ENCODE peak calls at places on chromosomes 13 and 19, in six cellular contexts. One of them, this sample, is unnamed.

GRCh38 chr19:19297759-19298158 is 22.6 kb downstream of the SUGP1 start:
- DNase-seq in glutamatergic neuron: no peak
- DNase-seq in GM12865: no peak
- DNase-seq in GM12864: no peak
- DNase-seq in psoas muscle: no peak
- DNase-seq in Calu3: no peak
- DNase-seq in this sample: no peak

GRCh38 chr19:925087-925911 is 536 bp upstream of the ARID3A start:
- DNase-seq in glutamatergic neuron: peak
- DNase-seq in GM12865: peak
- DNase-seq in GM12864: peak
- DNase-seq in psoas muscle: peak
- DNase-seq in Calu3: peak
- DNase-seq in this sample: peak

GRCh38 chr13:112855859-112856258 is 113.2 kb upstream of the MCF2L start:
- DNase-seq in glutamatergic neuron: no peak
- DNase-seq in GM12865: no peak
- DNase-seq in GM12864: no peak
- DNase-seq in psoas muscle: no peak
- DNase-seq in Calu3: no peak
- DNase-seq in this sample: no peak

GRCh38 chr19:18723871-18724377 is 40.4 kb downstream of the CRTC1 start:
- DNase-seq in glutamatergic neuron: peak
- DNase-seq in GM12865: no peak
- DNase-seq in GM12864: no peak
- DNase-seq in psoas muscle: no peak
- DNase-seq in Calu3: no peak
- DNase-seq in this sample: no peak

GRCh38 chr13:76729690-76730089 is 156.5 kb downstream of the KCTD12 start:
- DNase-seq in glutamatergic neuron: no peak
- DNase-seq in GM12865: no peak
- DNase-seq in GM12864: no peak
- DNase-seq in psoas muscle: no peak
- DNase-seq in Calu3: no peak
- DNase-seq in this sample: no peak

GRCh38 chr19:45643024-45643926 is 4.1 kb upstream of the EML2 start:
- DNase-seq in glutamatergic neuron: peak
- DNase-seq in GM12865: peak
- DNase-seq in GM12864: peak
- DNase-seq in psoas muscle: peak
- DNase-seq in Calu3: peak
- DNase-seq in this sample: peak

GRCh38 chr13:107348931-107349330 is 781.0 kb upstream of the ARGLU1 start:
- DNase-seq in glutamatergic neuron: no peak
- DNase-seq in GM12865: no peak
- DNase-seq in GM12864: no peak
- DNase-seq in psoas muscle: no peak
- DNase-seq in Calu3: no peak
- DNase-seq in this sample: no peak

GRCh38 chr19:55455576-55456235 is 5.7 kb downstream of the ISOC2 start:
- DNase-seq in glutamatergic neuron: no peak
- DNase-seq in GM12865: no peak
- DNase-seq in GM12864: no peak
- DNase-seq in psoas muscle: no peak
- DNase-seq in Calu3: no peak
- DNase-seq in this sample: no peak

GRCh38 chr19:4044927-4045557 is 21.7 kb downstream of the ZBTB7A start:
- DNase-seq in glutamatergic neuron: peak
- DNase-seq in GM12865: no peak
- DNase-seq in GM12864: no peak
- DNase-seq in psoas muscle: no peak
- DNase-seq in Calu3: no peak
- DNase-seq in this sample: no peak

GRCh38 chr13:101919541-101920306 is 467.2 kb downstream of the ITGBL1 start:
- DNase-seq in glutamatergic neuron: peak
- DNase-seq in GM12865: no peak
- DNase-seq in GM12864: no peak
- DNase-seq in psoas muscle: no peak
- DNase-seq in Calu3: peak
- DNase-seq in this sample: peak

GRCh38 chr13:23828866-23829265 is 60.3 kb downstream of the MIPEP start:
- DNase-seq in glutamatergic neuron: no peak
- DNase-seq in GM12865: no peak
- DNase-seq in GM12864: no peak
- DNase-seq in psoas muscle: no peak
- DNase-seq in Calu3: no peak
- DNase-seq in this sample: no peak

GRCh38 chr13:102440259-102440936 is 38.5 kb upstream of the FGF14 start:
- DNase-seq in glutamatergic neuron: no peak
- DNase-seq in GM12865: peak
- DNase-seq in GM12864: peak
- DNase-seq in psoas muscle: no peak
- DNase-seq in Calu3: peak
- DNase-seq in this sample: no peak

GRCh38 chr19:23415561-23416191 is 20.4 kb upstream of the ZNF91 start:
- DNase-seq in glutamatergic neuron: peak
- DNase-seq in GM12865: no peak
- DNase-seq in GM12864: no peak
- DNase-seq in psoas muscle: no peak
- DNase-seq in Calu3: no peak
- DNase-seq in this sample: peak

GRCh38 chr13:48303331-48304131 is at the start of gene RB1:
- DNase-seq in glutamatergic neuron: peak
- DNase-seq in GM12865: peak
- DNase-seq in GM12864: peak
- DNase-seq in psoas muscle: peak
- DNase-seq in Calu3: peak
- DNase-seq in this sample: peak

GRCh38 chr13:71770710-71771109 is 96.3 kb downstream of the DACH1 start:
- DNase-seq in glutamatergic neuron: no peak
- DNase-seq in GM12865: no peak
- DNase-seq in GM12864: no peak
- DNase-seq in psoas muscle: no peak
- DNase-seq in Calu3: no peak
- DNase-seq in this sample: no peak

GRCh38 chr19:1584500-1585242 is 8.0 kb downstream of the MBD3 start:
- DNase-seq in glutamatergic neuron: no peak
- DNase-seq in GM12865: no peak
- DNase-seq in GM12864: no peak
- DNase-seq in psoas muscle: no peak
- DNase-seq in Calu3: no peak
- DNase-seq in this sample: no peak

GRCh38 chr13:30928971-30929370 is 3.5 kb upstream of the TEX26 start:
- DNase-seq in glutamatergic neuron: no peak
- DNase-seq in GM12865: no peak
- DNase-seq in GM12864: no peak
- DNase-seq in psoas muscle: no peak
- DNase-seq in Calu3: no peak
- DNase-seq in this sample: no peak

GRCh38 chr13:105153626-105154025 is 1381.8 kb downstream of the EFNB2 start:
- DNase-seq in glutamatergic neuron: no peak
- DNase-seq in GM12865: no peak
- DNase-seq in GM12864: no peak
- DNase-seq in psoas muscle: no peak
- DNase-seq in Calu3: no peak
- DNase-seq in this sample: no peak

GRCh38 chr13:53105477-53105876 is 76.9 kb downstream of the OLFM4 start:
- DNase-seq in glutamatergic neuron: no peak
- DNase-seq in GM12865: no peak
- DNase-seq in GM12864: no peak
- DNase-seq in psoas muscle: no peak
- DNase-seq in Calu3: no peak
- DNase-seq in this sample: no peak

GRCh38 chr19:33194527-33194883 is 375 bp downstream of the LRP3 start:
- DNase-seq in glutamatergic neuron: no peak
- DNase-seq in GM12865: no peak
- DNase-seq in GM12864: no peak
- DNase-seq in psoas muscle: no peak
- DNase-seq in Calu3: no peak
- DNase-seq in this sample: no peak

GRCh38 chr13:31887311-31887710 is 144.3 kb upstream of the FRY start:
- DNase-seq in glutamatergic neuron: no peak
- DNase-seq in GM12865: no peak
- DNase-seq in GM12864: no peak
- DNase-seq in psoas muscle: no peak
- DNase-seq in Calu3: no peak
- DNase-seq in this sample: no peak

GRCh38 chr13:54356849-54357248 is 1328.2 kb downstream of the OLFM4 start:
- DNase-seq in glutamatergic neuron: no peak
- DNase-seq in GM12865: no peak
- DNase-seq in GM12864: no peak
- DNase-seq in psoas muscle: no peak
- DNase-seq in Calu3: no peak
- DNase-seq in this sample: no peak

GRCh38 chr19:53511933-53512374 is 26.0 kb upstream of the ZNF331 start:
- DNase-seq in glutamatergic neuron: peak
- DNase-seq in GM12865: peak
- DNase-seq in GM12864: no peak
- DNase-seq in psoas muscle: peak
- DNase-seq in Calu3: no peak
- DNase-seq in this sample: peak

GRCh38 chr19:57802269-57802668 is 12.4 kb downstream of the ZNF552 start:
- DNase-seq in glutamatergic neuron: no peak
- DNase-seq in GM12865: peak
- DNase-seq in GM12864: no peak
- DNase-seq in psoas muscle: no peak
- DNase-seq in Calu3: no peak
- DNase-seq in this sample: no peak
- TF ChIP-seq CTCF in glutamatergic neuron: no peak
- TF ChIP-seq CTCF in GM12865: no peak
- TF ChIP-seq CTCF in GM12864: no peak
- TF ChIP-seq CTCF in psoas muscle: no peak
- TF ChIP-seq CTCF in Calu3: no peak
- TF ChIP-seq CTCF in this sample: no peak

DNA sequence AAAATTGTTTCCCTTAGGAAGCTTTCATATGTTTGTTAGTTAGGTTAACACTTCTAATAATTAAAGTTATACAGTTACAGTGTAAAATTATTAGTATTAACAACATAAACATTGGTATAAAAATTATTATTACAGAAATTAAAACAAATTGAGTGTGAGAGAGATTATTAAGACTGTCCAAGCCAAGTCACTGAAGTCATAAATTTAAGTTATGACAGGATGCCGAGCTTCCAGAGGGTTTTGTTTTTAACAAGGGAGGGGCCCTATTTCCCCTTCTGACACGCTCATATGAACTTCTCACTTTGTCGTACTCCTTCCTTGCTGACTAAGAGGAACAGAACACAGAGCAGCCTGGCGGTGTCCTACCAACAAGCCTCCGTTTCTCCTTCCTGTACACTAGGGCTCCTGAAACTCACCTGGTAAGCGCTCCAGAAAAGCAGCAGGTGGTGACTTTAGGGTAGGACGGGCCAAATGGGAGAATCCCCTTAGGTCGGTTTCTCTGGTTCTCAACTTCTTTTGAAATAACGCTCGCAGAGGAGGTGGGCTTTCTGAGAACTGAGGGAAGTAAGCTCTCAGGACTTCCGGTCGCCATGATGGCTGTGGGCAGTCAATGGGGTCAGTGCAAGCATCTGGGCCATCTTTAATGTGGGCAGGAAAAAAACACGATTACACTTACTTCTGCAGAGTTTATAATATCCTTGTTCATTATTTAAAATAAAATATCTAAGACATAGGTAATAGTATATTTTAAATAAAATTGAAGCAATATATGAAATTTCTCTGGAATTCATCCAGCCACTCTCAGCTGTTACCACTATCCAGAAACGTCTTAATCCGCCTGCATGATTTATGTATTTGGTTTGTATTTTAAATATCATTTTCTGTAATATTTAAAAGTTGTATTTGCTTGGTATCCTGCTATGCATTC is at the start of gene CARD8:
- DNase-seq in glutamatergic neuron: peak
- DNase-seq in GM12865: peak
- DNase-seq in GM12864: peak
- DNase-seq in psoas muscle: peak
- DNase-seq in Calu3: peak
- DNase-seq in this sample: peak
- TF ChIP-seq CTCF in glutamatergic neuron: no peak
- TF ChIP-seq CTCF in GM12865: no peak
- TF ChIP-seq CTCF in GM12864: no peak
- TF ChIP-seq CTCF in psoas muscle: no peak
- TF ChIP-seq CTCF in Calu3: no peak
- TF ChIP-seq CTCF in this sample: no peak

DNA sequence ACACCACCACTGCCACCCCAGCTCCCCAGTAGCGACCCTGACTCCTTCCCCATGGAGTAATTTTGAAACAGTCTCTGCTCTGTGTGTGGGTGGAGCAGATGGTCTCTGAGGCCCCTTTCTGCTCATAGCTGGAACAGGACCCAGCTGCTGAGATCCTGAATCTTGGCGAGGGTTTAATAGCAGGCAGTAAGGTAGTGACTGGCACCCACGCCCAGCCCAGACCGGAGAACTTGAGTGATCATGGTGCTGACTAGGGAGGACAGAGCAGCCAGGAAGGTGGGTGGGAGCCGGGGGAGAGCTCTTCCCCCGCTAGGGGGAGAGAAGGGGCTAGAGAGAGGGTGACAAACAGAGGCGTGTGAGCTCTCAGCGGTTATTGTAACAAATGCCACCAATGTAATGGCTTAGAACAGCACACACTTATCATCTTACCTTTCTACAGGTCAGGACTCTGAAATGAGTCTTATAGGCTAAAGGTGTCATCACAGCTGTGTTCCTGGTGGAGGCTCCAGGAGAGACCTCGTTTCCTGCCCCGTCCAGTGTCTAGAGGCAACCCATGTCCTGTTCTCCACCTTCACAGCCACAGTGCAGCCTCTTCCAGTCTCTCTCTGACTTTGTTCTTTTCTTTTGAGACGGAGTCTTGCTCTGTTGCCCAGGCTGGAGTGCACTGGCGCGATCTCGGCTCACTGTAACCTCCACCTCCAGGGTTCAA is 7.2 kb upstream of the ACER1 start:
- DNase-seq in glutamatergic neuron: no peak
- DNase-seq in GM12865: peak
- DNase-seq in GM12864: no peak
- DNase-seq in psoas muscle: no peak
- DNase-seq in Calu3: no peak
- DNase-seq in this sample: no peak
- TF ChIP-seq CTCF in glutamatergic neuron: no peak
- TF ChIP-seq CTCF in GM12865: no peak
- TF ChIP-seq CTCF in GM12864: peak
- TF ChIP-seq CTCF in psoas muscle: no peak
- TF ChIP-seq CTCF in Calu3: no peak
- TF ChIP-seq CTCF in this sample: peak

GRCh38 chr13:19882231-19882630 is 18.8 kb upstream of the ZMYM5 start:
- DNase-seq in glutamatergic neuron: no peak
- DNase-seq in GM12865: no peak
- DNase-seq in GM12864: no peak
- DNase-seq in psoas muscle: no peak
- DNase-seq in Calu3: no peak
- DNase-seq in this sample: no peak

DNA sequence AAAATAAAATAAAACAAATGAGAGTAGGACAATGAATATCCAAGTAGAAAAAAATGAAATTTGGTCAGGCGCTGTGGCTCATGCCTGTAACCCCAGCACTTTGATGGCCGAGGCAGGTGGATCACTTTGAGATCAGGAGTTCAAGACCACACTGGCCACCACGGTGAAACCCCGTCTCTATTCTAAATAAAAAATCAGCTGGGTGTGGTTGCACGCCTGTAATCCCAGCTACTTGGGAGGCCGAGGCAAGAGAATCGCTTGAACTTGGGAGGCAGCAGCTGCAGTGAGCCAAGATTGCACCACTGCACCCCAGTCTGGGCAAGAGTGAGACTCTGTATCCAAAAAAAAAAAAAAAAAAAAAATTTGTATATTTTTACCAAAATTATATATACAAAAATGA is 18.2 kb upstream of the ZMYM5 start:
- DNase-seq in glutamatergic neuron: no peak
- DNase-seq in GM12865: no peak
- DNase-seq in GM12864: no peak
- DNase-seq in psoas muscle: no peak
- DNase-seq in Calu3: no peak
- DNase-seq in this sample: no peak
- TF ChIP-seq CTCF in glutamatergic neuron: no peak
- TF ChIP-seq CTCF in GM12865: no peak
- TF ChIP-seq CTCF in GM12864: no peak
- TF ChIP-seq CTCF in psoas muscle: no peak
- TF ChIP-seq CTCF in Calu3: no peak
- TF ChIP-seq CTCF in this sample: no peak